ENCODE peak calls at places on chromosomes 2 and 18, in seven cellular contexts. M is EL, P is SIG-M5, Q is foreskin fibroblast, Y is T-helper 2 cell, J is head of caudate nucleus, L is left cardiac atrium. N is an unnamed sample.
A peak's percentile ranks its signal among the peaks of the same experiment; 100 is the strongest.

GRCh38 chr18:23227729-23228075 is 92.4 kb downstream of the CABLES1 start:
- DNase-seq in M (no peak), P (no peak), Q (no peak), Y (no peak), J (no peak), L (no peak), N (no peak)

GRCh38 chr2:174510583-174511189 is 23.9 kb upstream of the GPR155 start:
- DNase-seq in M (peak; percentile 25), P (no peak), Q (peak; percentile 18), Y (peak; percentile 33), J (no peak), L (no peak), N (peak; percentile 49)

GRCh38 chr2:37615808-37616673 is 55.4 kb downstream of the CDC42EP3 start:
- DNase-seq in M (no peak), P (no peak), Q (no peak), Y (peak; percentile 95), J (no peak), L (peak; percentile 56), N (no peak)

GRCh38 chr18:54316071-54316820 is 41.4 kb downstream of the STARD6 start:
- DNase-seq in M (no peak), P (no peak), Q (no peak), Y (no peak), J (no peak), L (no peak), N (no peak)

GRCh38 chr2:72669121-72669520 is 156.7 kb downstream of the EXOC6B start:
- DNase-seq in M (peak; percentile 69), P (no peak), Q (peak; percentile 79), Y (no peak), J (no peak), L (no peak), N (no peak)

GRCh38 chr2:7694066-7695000 is 777.1 kb downstream of the RNF144A start:
- DNase-seq in M (no peak), P (no peak), Q (no peak), Y (peak; percentile 86), J (no peak), L (no peak), N (no peak)

GRCh38 chr2:43387092-43388062 is 161.0 kb upstream of the ZFP36L2 start:
- DNase-seq in M (peak; percentile 31), P (no peak), Q (peak; percentile 47), Y (peak; percentile 67), J (no peak), L (no peak), N (no peak)

GRCh38 chr2:30722936-30723725 is 84.1 kb downstream of the CAPN13 start:
- DNase-seq in M (no peak), P (no peak), Q (no peak), Y (no peak), J (no peak), L (no peak), N (no peak)

GRCh38 chr2:73013941-73014340 is 57.6 kb downstream of the SFXN5 start:
- DNase-seq in M (peak; percentile 62), P (no peak), Q (peak; percentile 68), Y (no peak), J (no peak), L (no peak), N (no peak)

GRCh38 chr2:65576861-65577601 is 144.6 kb upstream of the SPRED2 start:
- DNase-seq in M (peak; percentile 94), P (no peak), Q (peak; percentile 90), Y (no peak), J (no peak), L (no peak), N (no peak)

GRCh38 chr2:128306931-128307460 is 11.7 kb downstream of the HS6ST1 start:
- DNase-seq in M (no peak), P (no peak), Q (no peak), Y (no peak), J (no peak), L (peak; percentile 12), N (no peak)

GRCh38 chr2:38274286-38275276 is 102.5 kb downstream of the ATL2 start:
- DNase-seq in M (peak; percentile 74), P (peak; percentile 4), Q (peak; percentile 86), Y (peak; percentile 68), J (no peak), L (no peak), N (peak; percentile 79)

GRCh38 chr2:96330407-96330806 is 5.2 kb upstream of the NCAPH start:
- DNase-seq in M (peak; percentile 37), P (no peak), Q (peak; percentile 93), Y (no peak), J (no peak), L (no peak), N (no peak)

N was measured in KBM-7.